ENCODE peak calls at places on chromosomes 12 and 14, in seven cellular contexts. Y is CD8-positive, alpha-beta T cell; N is GM13976; Z is activated CD4-positive, alpha-beta T cell treated with anti-CD3 and anti-CD28 coated beads for 48 hours; V is stomach; B is sciatic nerve; C is A549. Q is an unnamed sample.

GRCh38 chr12:34303091-34303870 is 281.0 kb downstream of the ALG10 start:
- DNase-seq in Y (no peak), N (no peak), Z (no peak), V (no peak), B (no peak), C (no peak), Q (no peak)

GRCh38 chr14:22668417-22668816 is 24.3 kb upstream of the OR6J1 start:
- DNase-seq in Y (no peak), N (no peak), Z (no peak), V (no peak), B (no peak), C (peak; percentile 24), Q (no peak)

GRCh38 chr14:21054123-21054767 is 3.4 kb upstream of the RNASE8 start:
- DNase-seq in Y (no peak), N (no peak), Z (no peak), V (no peak), B (no peak), C (no peak), Q (no peak)

GRCh38 chr12:66883545-66883944 is 204.7 kb upstream of the GRIP1 start:
- DNase-seq in Y (no peak), N (no peak), Z (no peak), V (no peak), B (no peak), C (no peak), Q (no peak)

GRCh38 chr14:59566281-59566680 is 10.3 kb downstream of the CCDC175 start:
- DNase-seq in Y (no peak), N (no peak), Z (no peak), V (no peak), B (no peak), C (no peak), Q (no peak)

GRCh38 chr14:63134801-63135200 is 69.4 kb upstream of the RHOJ start:
- DNase-seq in Y (no peak), N (no peak), Z (no peak), V (no peak), B (no peak), C (peak; percentile 4), Q (no peak)

GRCh38 chr14:60646202-60646886 is 2.9 kb downstream of the SIX1 start:
- DNase-seq in Y (no peak), N (no peak), Z (no peak), V (no peak), B (no peak), C (no peak), Q (no peak)

GRCh38 chr12:85367886-85368385 is 87.9 kb downstream of the ALX1 start:
- DNase-seq in Y (no peak), N (no peak), Z (no peak), V (no peak), B (no peak), C (peak; percentile 16), Q (no peak)

GRCh38 chr14:59262717-59263469 is 74.4 kb downstream of the DAAM1 start:
- DNase-seq in Y (no peak), N (no peak), Z (no peak), V (no peak), B (no peak), C (peak; percentile 42), Q (no peak)

GRCh38 chr12:1993341-1993740 is 10.9 kb downstream of the DCP1B start:
- DNase-seq in Y (no peak), N (no peak), Z (no peak), V (no peak), B (no peak), C (peak; percentile 30), Q (no peak)

GRCh38 chr12:58757422-58757821 is 162.9 kb downstream of the LRIG3 start:
- DNase-seq in Y (no peak), N (no peak), Z (no peak), V (no peak), B (no peak), C (no peak), Q (no peak)

GRCh38 chr14:47490353-47490752 is 185.1 kb downstream of the MDGA2 start:
- DNase-seq in Y (no peak), N (no peak), Z (no peak), V (no peak), B (no peak), C (no peak), Q (no peak)

GRCh38 chr14:51310453-51311074 is 70.5 kb downstream of the TMX1 start:
- DNase-seq in Y (no peak), N (no peak), Z (no peak), V (no peak), B (no peak), C (no peak), Q (no peak)

GRCh38 chr12:89414851-89415250 is 62.5 kb upstream of the DUSP6 start:
- DNase-seq in Y (no peak), N (no peak), Z (no peak), V (no peak), B (no peak), C (no peak), Q (no peak)

GRCh38 chr12:6782119-6782518 is 7.2 kb upstream of the CD4 start:
- DNase-seq in Y (no peak), N (no peak), Z (no peak), V (no peak), B (no peak), C (no peak), Q (no peak)

Q was measured in activated effector memory CD4-positive, alpha-beta T cell treated with Interleukin-2 at 50 U/mL for 16 hours.